ENCODE peak calls at places on chromosomes 6 and 20, in ten cellular contexts. J, E, L, M, F, O, B, Y, I and A are unnamed samples.

GRCh38 chr20:45771182-45771759 is 20.4 kb downstream of the WFDC3 start:
- DNase-seq in L (peak), M (peak), I (peak), E (peak), J (peak), Y (peak), O (peak), F (peak), B (peak), A (peak)

GRCh38 chr20:57398231-57398821 is 7.1 kb downstream of the RBM38 start:
- DNase-seq in O (no peak), Y (no peak), E (no peak), M (no peak), L (no peak), B (peak), F (no peak), J (no peak), I (no peak), A (no peak)

GRCh38 chr6:100210138-100210872 is 216.3 kb upstream of the MCHR2 start:
- DNase-seq in E (no peak), O (no peak), B (no peak), I (no peak), J (no peak), Y (no peak), F (no peak), L (no peak), M (no peak), A (no peak)

GRCh38 chr20:12315652-12316051 is 398.0 kb downstream of the BTBD3 start:
- DNase-seq in J (no peak), I (peak), F (no peak), M (no peak), B (no peak), O (no peak), Y (no peak), E (no peak), L (no peak), A (no peak)

GRCh38 chr20:63101781-63102719 is 95.3 kb upstream of the BHLHE23 start:
- DNase-seq in Y (peak), B (peak), L (no peak), M (no peak), I (peak), J (peak), F (peak), E (peak), O (peak), A (no peak)

GRCh38 chr6:13795041-13795748 is 19.2 kb downstream of the MCUR1 start:
- DNase-seq in B (peak), L (peak), F (peak), M (peak), O (peak), Y (peak), I (peak), E (peak), J (peak), A (peak)

GRCh38 chr6:14464049-14464448 is 346.5 kb downstream of the CD83 start:
- DNase-seq in L (no peak), B (no peak), E (peak), F (no peak), Y (peak), M (no peak), O (no peak), I (no peak), J (peak), A (no peak)

GRCh38 chr6:115969930-115970273 is 90.8 kb downstream of the FRK start:
- DNase-seq in E (peak), Y (peak), F (no peak), M (no peak), O (peak), L (no peak), B (no peak), I (no peak), J (peak), A (no peak)

GRCh38 chr6:97133071-97133470 is 149.9 kb downstream of the MMS22L start:
- DNase-seq in Y (no peak), O (no peak), E (no peak), I (no peak), M (no peak), F (no peak), B (no peak), J (peak), L (no peak), A (no peak)

GRCh38 chr20:23396961-23397620 is 24.2 kb downstream of the NAPB start:
- DNase-seq in B (peak), M (no peak), E (peak), I (no peak), Y (peak), L (no peak), F (no peak), O (no peak), J (peak), A (no peak)

GRCh38 chr20:62839816-62840215 is 21.8 kb downstream of the TCFL5 start:
- DNase-seq in Y (no peak), O (no peak), F (no peak), I (no peak), L (no peak), J (no peak), B (no peak), E (no peak), M (no peak), A (no peak)

GRCh38 chr20:24985802-24986201 is 6.7 kb downstream of the APMAP start:
- DNase-seq in Y (no peak), M (no peak), I (no peak), E (no peak), L (no peak), F (peak), O (no peak), J (no peak), B (no peak), A (no peak)

GRCh38 chr6:157358287-157358686 is 22.7 kb upstream of the ZDHHC14 start:
- DNase-seq in L (no peak), B (no peak), I (no peak), O (no peak), E (no peak), J (no peak), F (no peak), Y (no peak), M (no peak), A (no peak)

GRCh38 chr6:39224523-39225182 is 4.6 kb downstream of the KCNK5 start:
- DNase-seq in B (no peak), E (no peak), J (no peak), O (no peak), I (no peak), Y (no peak), F (no peak), L (no peak), M (no peak), A (no peak)

GRCh38 chr20:12199703-12200102 is 282.0 kb downstream of the BTBD3 start:
- DNase-seq in Y (no peak), I (no peak), B (no peak), L (no peak), J (no peak), M (no peak), E (no peak), O (no peak), F (no peak), A (no peak)

GRCh38 chr6:124002377-124003081 is 198.9 kb downstream of the NKAIN2 start:
- DNase-seq in I (no peak), M (no peak), J (no peak), E (peak), F (no peak), Y (peak), O (no peak), L (no peak), B (no peak), A (no peak)

GRCh38 chr20:35207950-35208611 is 18.4 kb upstream of the MMP24 start:
- DNase-seq in M (peak), F (peak), E (peak), Y (peak), B (peak), L (peak), I (peak), J (peak), O (peak), A (peak)

GRCh38 chr20:62259294-62259565 is 20.9 kb downstream of the OSBPL2 start:
- DNase-seq in F (no peak), I (no peak), B (no peak), M (no peak), Y (no peak), E (no peak), J (no peak), O (no peak), L (no peak), A (no peak)

GRCh38 chr6:150775400-150775799 is 90.1 kb upstream of the MTHFD1L start:
- DNase-seq in I (no peak), B (no peak), E (no peak), Y (no peak), M (no peak), F (no peak), O (no peak), J (no peak), L (no peak), A (no peak)

GRCh38 chr6:114040871-114041270 is 69.9 kb upstream of the HDAC2 start:
- DNase-seq in E (peak), F (no peak), L (no peak), Y (no peak), I (no peak), J (no peak), M (no peak), O (no peak), B (no peak), A (no peak)

GRCh38 chr6:83127976-83128375 is 60.5 kb downstream of the DOP1A start:
- DNase-seq in Y (no peak), J (peak), F (no peak), B (no peak), L (peak), O (peak), M (no peak), I (no peak), E (no peak), A (no peak)

GRCh38 chr6:136795996-136796395 is 3.7 kb upstream of the MAP3K5 start:
- DNase-seq in J (no peak), Y (no peak), I (no peak), M (no peak), L (no peak), F (no peak), E (no peak), B (no peak), O (no peak), A (no peak)

GRCh38 chr6:22448311-22448711 is 121.1 kb upstream of the HDGFL1 start:
- DNase-seq in L (peak), O (no peak), I (no peak), F (no peak), M (no peak), J (no peak), Y (peak), B (no peak), E (peak), A (no peak)

GRCh38 chr6:56866917-56867522 is 87.9 kb upstream of the BEND6 start:
- DNase-seq in I (no peak), L (no peak), E (peak), J (peak), M (no peak), O (no peak), B (no peak), F (no peak), Y (peak), A (no peak)

GRCh38 chr20:56986931-56987720 is 279.3 kb downstream of the BMP7 start:
- DNase-seq in O (no peak), Y (peak), M (no peak), J (no peak), F (no peak), L (no peak), E (peak), I (no peak), B (no peak), A (no peak)

GRCh38 chr6:102051001-102051400 is 657.5 kb downstream of the GRIK2 start:
- DNase-seq in I (no peak), O (no peak), M (no peak), J (no peak), Y (no peak), E (no peak), L (no peak), F (no peak), B (no peak), A (no peak)

GRCh38 chr6:132797975-132798819 is at the start of gene SLC18B1:
- DNase-seq in B (peak), Y (peak), M (no peak), L (no peak), F (peak), J (peak), I (peak), O (peak), E (peak), A (no peak)

GRCh38 chr6:137342607-137343186 is 123.5 kb upstream of the IFNGR1 start:
- DNase-seq in O (no peak), F (no peak), I (no peak), Y (peak), M (no peak), E (peak), L (no peak), B (peak), J (no peak), A (no peak)

GRCh38 chr6:36033935-36034334 is 6.3 kb downstream of the MAPK14 start:
- DNase-seq in F (no peak), B (no peak), O (no peak), I (no peak), E (peak), Y (peak), J (peak), M (no peak), L (no peak), A (no peak)

GRCh38 chr6:127118505-127119360 is at the start of gene RSPO3:
- DNase-seq in L (no peak), Y (peak), B (peak), I (peak), F (peak), M (no peak), E (peak), O (peak), J (peak), A (no peak)

GRCh38 chr6:53702316-53702715 is 36.8 kb upstream of the KLHL31 start:
- DNase-seq in J (no peak), E (no peak), O (no peak), L (no peak), B (no peak), F (no peak), I (no peak), M (no peak), Y (no peak), A (no peak)

GRCh38 chr6:143007626-143008025 is 53.1 kb upstream of the AIG1 start:
- DNase-seq in O (no peak), F (no peak), L (no peak), J (peak), I (no peak), M (no peak), Y (peak), B (no peak), E (no peak), A (peak)

GRCh38 chr20:51966296-51966971 is 164.1 kb upstream of the SALL4 start:
- DNase-seq in F (no peak), J (peak), M (peak), O (peak), E (peak), L (peak), I (peak), B (peak), Y (peak), A (peak)

GRCh38 chr6:111989743-111990142 is 64.2 kb upstream of the CCN6 start:
- DNase-seq in O (no peak), Y (no peak), B (no peak), I (no peak), F (no peak), M (no peak), J (no peak), L (no peak), E (no peak), A (no peak)